ENCODE peak calls at places on chromosome 5, in four cellular contexts. One of them, this sample, is unnamed.

GRCh38 chr5:177335701-177336065 is 15.8 kb downstream of the LMAN2 start:
- DNase-seq in stromal cell of bone marrow: no peak
- DNase-seq in caudate nucleus: no peak
- DNase-seq in endothelial cell: no peak
- DNase-seq in this sample: no peak

GRCh38 chr5:94433393-94434149 is 184.8 kb downstream of the KIAA0825 start:
- DNase-seq in stromal cell of bone marrow: peak; percentile 55
- DNase-seq in caudate nucleus: no peak
- DNase-seq in endothelial cell: no peak
- DNase-seq in this sample: peak; percentile 97

GRCh38 chr5:127561254-127561653 is 43.8 kb downstream of the PRRC1 start:
- DNase-seq in stromal cell of bone marrow: no peak
- DNase-seq in caudate nucleus: no peak
- DNase-seq in endothelial cell: no peak
- DNase-seq in this sample: peak; percentile 82

GRCh38 chr5:126414874-126415502 is 8.2 kb upstream of the GRAMD2B start:
- DNase-seq in stromal cell of bone marrow: peak; percentile 50
- DNase-seq in caudate nucleus: no peak
- DNase-seq in endothelial cell: no peak
- DNase-seq in this sample: peak; percentile 60

GRCh38 chr5:171835066-171835465 is 49.4 kb downstream of the SMIM23 start:
- DNase-seq in stromal cell of bone marrow: no peak
- DNase-seq in caudate nucleus: no peak
- DNase-seq in endothelial cell: no peak
- DNase-seq in this sample: no peak

GRCh38 chr5:107524111-107524510 is 146.6 kb downstream of the EFNA5 start:
- DNase-seq in stromal cell of bone marrow: no peak
- DNase-seq in caudate nucleus: no peak
- DNase-seq in endothelial cell: no peak
- DNase-seq in this sample: no peak

GRCh38 chr5:115545065-115545882 is 699 bp upstream of the FEM1C start:
- DNase-seq in stromal cell of bone marrow: peak; percentile 21
- DNase-seq in caudate nucleus: no peak
- DNase-seq in endothelial cell: no peak
- DNase-seq in this sample: no peak

GRCh38 chr5:113378960-113379541 is 55.7 kb downstream of the TSSK1B start:
- DNase-seq in stromal cell of bone marrow: peak; percentile 36
- DNase-seq in caudate nucleus: no peak
- DNase-seq in endothelial cell: peak; percentile 63
- DNase-seq in this sample: peak; percentile 59

GRCh38 chr5:125372694-125373621 is 626.5 kb upstream of the ZNF608 start:
- DNase-seq in stromal cell of bone marrow: peak; percentile 20
- DNase-seq in caudate nucleus: no peak
- DNase-seq in endothelial cell: peak; percentile 16
- DNase-seq in this sample: peak; percentile 63

GRCh38 chr5:71988808-71989207 is 118.5 kb upstream of the MAP1B start:
- DNase-seq in stromal cell of bone marrow: no peak
- DNase-seq in caudate nucleus: no peak
- DNase-seq in endothelial cell: no peak
- DNase-seq in this sample: no peak

This sample was measured in iris pigment epithelial cell.